ENCODE peak calls at places on chromosomes 11 and 22, in ten cellular contexts. W is psoas muscle; U is GDM1; A is HEK293T; S is EL; J is HTR-8/SVneo; D is GM04504; Z is effector memory CD8-positive, alpha-beta T cell; T is right lobe of liver; F is cardiac fibroblast. O is an unnamed sample.

GRCh38 chr11:101916422-101916821 is at the start of gene ANGPTL5:
- DNase-seq in W (no peak), A (no peak), U (no peak), D (no peak), T (no peak), J (no peak), F (no peak), S (no peak), Z (no peak), O (no peak)

GRCh38 chr22:18950141-18950540 is 14.0 kb upstream of the PRODH start:
- DNase-seq in S (no peak), T (peak), D (no peak), U (no peak), W (no peak), A (no peak), J (no peak), F (no peak), Z (no peak), O (no peak)

GRCh38 chr22:39092111-39092867 is 4.8 kb upstream of the APOBEC3H start:
- DNase-seq in A (no peak), S (no peak), F (no peak), T (no peak), J (no peak), W (no peak), U (no peak), D (no peak), Z (no peak), O (no peak)

GRCh38 chr22:17100621-17101020 is 15.8 kb downstream of the IL17RA start:
- DNase-seq in A (no peak), F (no peak), T (no peak), D (no peak), Z (no peak), S (no peak), J (no peak), U (no peak), W (no peak), O (no peak)

GRCh38 chr11:77065878-77066228 is 918 bp upstream of the CAPN5 start:
- DNase-seq in D (no peak), T (peak), S (peak), U (no peak), W (peak), Z (no peak), J (no peak), F (peak), A (no peak), O (no peak)

GRCh38 chr11:5992604-5993251 is 5.9 kb upstream of the OR52L1 start:
- DNase-seq in W (no peak), S (peak), U (no peak), F (peak), J (peak), D (peak), A (peak), Z (no peak), T (no peak), O (peak)

GRCh38 chr11:63841554-63841953 is 2.6 kb downstream of the MARK2 start:
- DNase-seq in Z (no peak), D (no peak), S (peak), U (no peak), W (no peak), A (no peak), T (no peak), J (no peak), F (peak), O (peak)

GRCh38 chr11:113023228-113023627 is 62.0 kb downstream of the NCAM1 start:
- DNase-seq in F (no peak), Z (no peak), D (peak), J (no peak), A (no peak), T (no peak), S (no peak), U (no peak), W (no peak), O (no peak)

GRCh38 chr11:2589538-2589934 is 110.3 kb downstream of the KCNQ1OT1 start:
- DNase-seq in S (no peak), Z (no peak), D (no peak), U (no peak), A (no peak), J (no peak), W (peak), F (no peak), T (no peak), O (no peak)

GRCh38 chr11:64996710-64997380 is at the start of gene BATF2:
- DNase-seq in Z (no peak), T (peak), J (peak), D (peak), A (peak), W (peak), S (peak), U (no peak), F (peak), O (peak)

GRCh38 chr22:24565077-24565476 is 9.3 kb downstream of the SNRPD3 start:
- DNase-seq in D (no peak), F (no peak), Z (no peak), A (no peak), U (no peak), J (no peak), W (no peak), S (no peak), T (no peak), O (no peak)

GRCh38 chr11:45658292-45658991 is 7.0 kb downstream of the CHST1 start:
- DNase-seq in W (peak), T (peak), J (peak), Z (no peak), S (peak), F (peak), D (peak), U (no peak), A (no peak), O (no peak)

GRCh38 chr11:14974723-14975587 is 2.8 kb upstream of the CALCA start:
- DNase-seq in F (peak), J (no peak), S (peak), A (peak), T (peak), D (no peak), W (peak), Z (peak), U (no peak), O (peak)

GRCh38 chr22:27801197-27801615 is 350 bp downstream of the MN1 start:
- DNase-seq in S (peak), D (no peak), J (peak), U (no peak), T (no peak), A (peak), F (peak), Z (no peak), W (peak), O (peak)